ENCODE peak calls at places on chromosomes 4 and X, in five cellular contexts. One of them, this sample, is unnamed.

GRCh38 chr4:76691767-76692689 is 205.9 kb downstream of the SOWAHB start:
- DNase-seq in K562: no peak
- DNase-seq in NT2/D1: no peak
- DNase-seq in HCT116: no peak
- DNase-seq in H1: no peak
- DNase-seq in this sample: no peak

GRCh38 chr4:74886490-74886889 is 46.4 kb upstream of the PARM1 start:
- DNase-seq in NT2/D1: no peak
- DNase-seq in K562: no peak
- DNase-seq in HCT116: no peak
- DNase-seq in H1: no peak
- DNase-seq in this sample: no peak

GRCh38 chrX:47706575-47706974 is 47.6 kb upstream of the UXT start:
- DNase-seq in H1: no peak
- DNase-seq in HCT116: no peak
- DNase-seq in K562: no peak
- DNase-seq in NT2/D1: no peak
- DNase-seq in this sample: no peak

GRCh38 chrX:2875798-2876399 is 47.2 kb downstream of the GYG2 start:
- DNase-seq in HCT116: no peak
- DNase-seq in K562: no peak
- DNase-seq in NT2/D1: no peak
- DNase-seq in H1: no peak
- DNase-seq in this sample: peak; percentile 20

GRCh38 chr4:140136509-140136908 is 17.5 kb downstream of the MAML3 start:
- DNase-seq in NT2/D1: no peak
- DNase-seq in HCT116: no peak
- DNase-seq in H1: no peak
- DNase-seq in K562: no peak
- DNase-seq in this sample: no peak

GRCh38 chr4:57137261-57137660 is 27.1 kb upstream of the IGFBP7 start:
- DNase-seq in H1: no peak
- DNase-seq in NT2/D1: no peak
- DNase-seq in HCT116: no peak
- DNase-seq in K562: no peak
- DNase-seq in this sample: no peak

GRCh38 chrX:5314148-5314547 is 914.5 kb downstream of the NLGN4X start:
- DNase-seq in NT2/D1: no peak
- DNase-seq in HCT116: no peak
- DNase-seq in K562: no peak
- DNase-seq in H1: no peak
- DNase-seq in this sample: no peak

GRCh38 chr4:853416-853781 is 27.5 kb upstream of the CPLX1 start:
- DNase-seq in K562: no peak
- DNase-seq in NT2/D1: no peak
- DNase-seq in HCT116: no peak
- DNase-seq in H1: no peak
- DNase-seq in this sample: peak; percentile 30

GRCh38 chr4:76357981-76358380 is 51.4 kb downstream of the STBD1 start:
- DNase-seq in NT2/D1: no peak
- DNase-seq in H1: no peak
- DNase-seq in K562: no peak
- DNase-seq in HCT116: no peak
- DNase-seq in this sample: no peak

GRCh38 chrX:68691102-68691501 is 43.6 kb downstream of the STARD8 start:
- DNase-seq in H1: no peak
- DNase-seq in NT2/D1: no peak
- DNase-seq in K562: no peak
- DNase-seq in HCT116: no peak
- DNase-seq in this sample: no peak

GRCh38 chrX:133444952-133445831 is 29.9 kb upstream of the GPC4 start:
- DNase-seq in HCT116: peak; percentile 31
- DNase-seq in H1: no peak
- DNase-seq in NT2/D1: no peak
- DNase-seq in K562: no peak
- DNase-seq in this sample: no peak

GRCh38 chrX:101260435-101260834 is 30.7 kb downstream of the TAF7L start:
- DNase-seq in H1: no peak
- DNase-seq in HCT116: no peak
- DNase-seq in K562: peak; percentile 46
- DNase-seq in NT2/D1: peak; percentile 9
- DNase-seq in this sample: no peak

GRCh38 chrX:142251665-142252064 is 46.6 kb upstream of the MAGEC2 start:
- DNase-seq in NT2/D1: no peak
- DNase-seq in K562: no peak
- DNase-seq in H1: no peak
- DNase-seq in HCT116: no peak
- DNase-seq in this sample: no peak

GRCh38 chr4:2426711-2427275 is 8.0 kb downstream of the CFAP99 start:
- DNase-seq in H1: no peak
- DNase-seq in HCT116: no peak
- DNase-seq in K562: no peak
- DNase-seq in NT2/D1: no peak
- DNase-seq in this sample: no peak

GRCh38 chrX:1601768-1602085 is 10.3 kb downstream of the AKAP17A start:
- DNase-seq in H1: no peak
- DNase-seq in HCT116: no peak
- DNase-seq in K562: no peak
- DNase-seq in NT2/D1: no peak
- DNase-seq in this sample: no peak

GRCh38 chr4:119942806-119943205 is 123.8 kb downstream of the MAD2L1 start:
- DNase-seq in NT2/D1: no peak
- DNase-seq in K562: no peak
- DNase-seq in HCT116: no peak
- DNase-seq in H1: no peak
- DNase-seq in this sample: no peak

GRCh38 chrX:12950851-12951589 is 23.9 kb upstream of the TMSB4X start:
- DNase-seq in HCT116: no peak
- DNase-seq in K562: peak; percentile 69
- DNase-seq in NT2/D1: no peak
- DNase-seq in H1: no peak
- DNase-seq in this sample: peak; percentile 39

GRCh38 chrX:19747672-19748610 is 139.5 kb downstream of the SH3KBP1 start:
- DNase-seq in H1: no peak
- DNase-seq in HCT116: no peak
- DNase-seq in NT2/D1: no peak
- DNase-seq in K562: no peak
- DNase-seq in this sample: no peak

GRCh38 chr4:139214039-139214534 is 37.1 kb upstream of the ELF2 start:
- DNase-seq in H1: peak; percentile 50
- DNase-seq in K562: no peak
- DNase-seq in NT2/D1: no peak
- DNase-seq in HCT116: no peak
- DNase-seq in this sample: no peak

GRCh38 chr4:678765-679481 is 4.6 kb downstream of the MYL5 start:
- DNase-seq in NT2/D1: no peak
- DNase-seq in K562: no peak
- DNase-seq in H1: no peak
- DNase-seq in HCT116: no peak
- DNase-seq in this sample: no peak

GRCh38 chrX:80755174-80755573 is 54.5 kb downstream of the BRWD3 start:
- DNase-seq in HCT116: no peak
- DNase-seq in NT2/D1: no peak
- DNase-seq in K562: no peak
- DNase-seq in H1: no peak
- DNase-seq in this sample: no peak

GRCh38 chr4:98092833-98093439 is 50.3 kb downstream of the STPG2 start:
- DNase-seq in H1: no peak
- DNase-seq in NT2/D1: no peak
- DNase-seq in HCT116: peak; percentile 27
- DNase-seq in K562: no peak
- DNase-seq in this sample: no peak

GRCh38 chrX:20228245-20228644 is 38.5 kb downstream of the RPS6KA3 start:
- DNase-seq in NT2/D1: no peak
- DNase-seq in H1: no peak
- DNase-seq in HCT116: no peak
- DNase-seq in K562: no peak
- DNase-seq in this sample: no peak

GRCh38 chr4:144302704-144303536 is 162.4 kb upstream of the GYPA start:
- DNase-seq in HCT116: no peak
- DNase-seq in NT2/D1: no peak
- DNase-seq in K562: no peak
- DNase-seq in H1: no peak
- DNase-seq in this sample: no peak

GRCh38 chr4:7432531-7433375 is 2.0 kb downstream of the PSAPL1 start:
- DNase-seq in NT2/D1: no peak
- DNase-seq in HCT116: no peak
- DNase-seq in K562: no peak
- DNase-seq in H1: no peak
- DNase-seq in this sample: no peak

GRCh38 chrX:133495464-133496391 is 80.4 kb upstream of the GPC4 start:
- DNase-seq in K562: no peak
- DNase-seq in HCT116: no peak
- DNase-seq in H1: no peak
- DNase-seq in NT2/D1: no peak
- DNase-seq in this sample: no peak

GRCh38 chr4:147639388-147639787 is 22.2 kb downstream of the TMEM184C start:
- DNase-seq in H1: no peak
- DNase-seq in NT2/D1: no peak
- DNase-seq in K562: no peak
- DNase-seq in HCT116: no peak
- DNase-seq in this sample: peak; percentile 21

GRCh38 chr4:71648923-71649322 is 135.0 kb downstream of the GC start:
- DNase-seq in H1: no peak
- DNase-seq in HCT116: no peak
- DNase-seq in K562: no peak
- DNase-seq in NT2/D1: no peak
- DNase-seq in this sample: no peak

GRCh38 chr4:128854433-128854832 is 44.9 kb downstream of the JADE1 start:
- DNase-seq in NT2/D1: no peak
- DNase-seq in HCT116: no peak
- DNase-seq in K562: no peak
- DNase-seq in H1: no peak
- DNase-seq in this sample: no peak

GRCh38 chrX:44183329-44183728 is 160.1 kb downstream of the EFHC2 start:
- DNase-seq in HCT116: no peak
- DNase-seq in K562: no peak
- DNase-seq in NT2/D1: no peak
- DNase-seq in H1: no peak
- DNase-seq in this sample: no peak

GRCh38 chr4:109350121-109350520 is 47.7 kb upstream of the COL25A1 start:
- DNase-seq in NT2/D1: no peak
- DNase-seq in HCT116: no peak
- DNase-seq in K562: no peak
- DNase-seq in H1: no peak
- DNase-seq in this sample: no peak

GRCh38 chr4:182354867-182355266 is 111.7 kb downstream of the TENM3 start:
- DNase-seq in H1: no peak
- DNase-seq in HCT116: no peak
- DNase-seq in K562: no peak
- DNase-seq in NT2/D1: no peak
- DNase-seq in this sample: no peak
- TF ChIP-seq YY1 in H1: no peak
- TF ChIP-seq YY1 in HCT116: no peak
- TF ChIP-seq YY1 in K562: no peak
- TF ChIP-seq YY1 in NT2/D1: no peak
- TF ChIP-seq YY1 in this sample: no peak

GRCh38 chr4:80306255-80306654 is 29.3 kb upstream of the CFAP299 start:
- DNase-seq in K562: no peak
- DNase-seq in NT2/D1: no peak
- DNase-seq in HCT116: no peak
- DNase-seq in H1: no peak
- DNase-seq in this sample: no peak

GRCh38 chr4:80307183-80307735 is 28.3 kb upstream of the CFAP299 start:
- DNase-seq in HCT116: no peak
- DNase-seq in K562: no peak
- DNase-seq in H1: no peak
- DNase-seq in NT2/D1: no peak
- DNase-seq in this sample: no peak

GRCh38 chr4:80309301-80310004 is 26.1 kb upstream of the CFAP299 start:
- DNase-seq in K562: no peak
- DNase-seq in HCT116: no peak
- DNase-seq in NT2/D1: no peak
- DNase-seq in H1: no peak
- DNase-seq in this sample: no peak

GRCh38 chr4:80307774-80308465 is 27.6 kb upstream of the CFAP299 start:
- DNase-seq in HCT116: no peak
- DNase-seq in NT2/D1: no peak
- DNase-seq in H1: no peak
- DNase-seq in K562: no peak
- DNase-seq in this sample: peak; percentile 30

DNA sequence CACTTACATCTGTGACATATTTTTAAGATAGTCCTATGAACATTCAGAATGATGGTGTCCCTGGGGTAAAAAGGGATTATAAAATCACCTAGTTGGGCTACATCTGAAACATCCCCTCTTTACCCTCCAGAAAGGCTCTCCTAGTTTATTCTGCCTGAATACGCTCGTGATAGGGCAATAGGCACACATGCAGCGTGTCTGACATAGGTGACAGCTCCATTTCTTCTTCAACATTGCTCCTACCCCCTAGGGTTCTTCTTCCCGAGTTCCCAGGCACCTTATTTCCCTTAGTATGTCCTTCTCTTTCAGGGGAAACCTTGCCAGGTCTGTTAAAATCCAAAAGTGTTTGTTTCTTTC is 27.1 kb upstream of the CFAP299 start:
- DNase-seq in HCT116: no peak
- DNase-seq in NT2/D1: no peak
- DNase-seq in H1: no peak
- DNase-seq in K562: no peak
- DNase-seq in this sample: no peak
- H3K4me1 ChIP-seq in HCT116: no peaks in the 10 kb centered on the region
- H3K4me1 ChIP-seq in NT2/D1: no peaks in the 10 kb centered on the region
- H3K4me1 ChIP-seq in H1: peaks cover 2% of the 10 kb centered on the region
- H3K4me1 ChIP-seq in K562: no peaks in the 10 kb centered on the region
- H3K4me1 ChIP-seq in this sample: peaks cover 5% of the 10 kb centered on the region

GRCh38 chr4:43234626-43235025 is 342.1 kb downstream of the GRXCR1 start:
- DNase-seq in NT2/D1: no peak
- DNase-seq in H1: no peak
- DNase-seq in HCT116: no peak
- DNase-seq in K562: no peak
- DNase-seq in this sample: no peak
- TF ChIP-seq YY1 in NT2/D1: no peak
- TF ChIP-seq YY1 in H1: no peak
- TF ChIP-seq YY1 in HCT116: no peak
- TF ChIP-seq YY1 in K562: no peak
- TF ChIP-seq YY1 in this sample: no peak

DNA sequence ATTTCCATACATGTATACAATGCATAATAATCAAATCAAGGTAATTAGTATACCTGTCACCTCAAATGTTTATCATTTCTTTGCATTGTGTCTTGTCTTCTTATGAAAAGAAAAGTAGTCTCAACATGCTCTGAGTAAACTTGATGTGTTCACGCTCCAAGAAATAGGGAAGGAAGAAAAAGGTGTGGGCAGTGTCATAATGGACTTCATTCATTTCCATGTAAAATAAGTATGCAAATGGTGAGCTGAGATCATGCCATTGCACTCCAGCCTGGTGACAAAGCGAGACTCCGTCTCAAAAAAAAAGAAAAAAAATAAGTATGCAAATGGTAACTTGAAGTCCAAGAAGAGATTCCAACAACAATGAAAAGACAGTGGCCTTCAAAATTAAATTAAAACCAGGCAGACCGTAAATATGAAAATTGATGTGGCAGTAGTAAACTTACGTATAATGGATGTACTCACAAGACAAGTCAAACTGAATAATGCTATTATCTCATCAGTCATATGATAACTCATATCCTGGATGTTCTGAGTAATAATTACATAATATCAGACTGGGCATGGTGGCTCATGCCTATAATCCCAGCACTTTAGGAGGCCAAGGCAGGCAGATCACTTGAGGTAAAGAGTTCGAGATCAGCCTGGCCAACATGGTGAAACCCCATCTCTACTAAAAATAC is 6.0 kb upstream of the CWH43 start:
- DNase-seq in H1: no peak
- DNase-seq in K562: no peak
- DNase-seq in HCT116: no peak
- DNase-seq in NT2/D1: no peak
- DNase-seq in this sample: no peak
- H3K4me1 ChIP-seq in H1: no peaks in the 10 kb centered on the region
- H3K4me1 ChIP-seq in K562: no peaks in the 10 kb centered on the region
- H3K4me1 ChIP-seq in HCT116: no peaks in the 10 kb centered on the region
- H3K4me1 ChIP-seq in NT2/D1: no peaks in the 10 kb centered on the region
- H3K4me1 ChIP-seq in this sample: no peaks in the 10 kb centered on the region